ENCODE peak calls at places on chromosome 16, in four cellular contexts. One of them, this sample, is unnamed.

GRCh38 chr16:29784157-29784556 is 6.1 kb downstream of the ZG16 start:
- DNase-seq in COLO829: no peak
- DNase-seq in NCI-H1105: no peak
- DNase-seq in tibial artery: no peak
- DNase-seq in this sample: no peak

GRCh38 chr16:85750021-85750826 is 672 bp downstream of the C16orf74 start:
- DNase-seq in NCI-H1105: no peak
- DNase-seq in tibial artery: no peak
- DNase-seq in COLO829: no peak
- DNase-seq in this sample: peak

GRCh38 chr16:19393226-19394074 is 24.2 kb upstream of the TMC5 start:
- DNase-seq in NCI-H1105: no peak
- DNase-seq in COLO829: no peak
- DNase-seq in tibial artery: no peak
- DNase-seq in this sample: no peak

GRCh38 chr16:68332411-68333121 is 21.7 kb downstream of the PRMT7 start:
- DNase-seq in tibial artery: no peak
- DNase-seq in COLO829: no peak
- DNase-seq in NCI-H1105: no peak
- DNase-seq in this sample: peak

GRCh38 chr16:12231666-12232065 is 255.1 kb downstream of the SNX29 start:
- DNase-seq in NCI-H1105: no peak
- DNase-seq in COLO829: no peak
- DNase-seq in tibial artery: no peak
- DNase-seq in this sample: no peak

GRCh38 chr16:20867585-20867984 is 32.6 kb downstream of the DCUN1D3 start:
- DNase-seq in COLO829: no peak
- DNase-seq in tibial artery: no peak
- DNase-seq in NCI-H1105: no peak
- DNase-seq in this sample: no peak

GRCh38 chr16:27526169-27526568 is 23.5 kb downstream of the GTF3C1 start:
- DNase-seq in NCI-H1105: peak
- DNase-seq in tibial artery: no peak
- DNase-seq in COLO829: no peak
- DNase-seq in this sample: no peak

GRCh38 chr16:70395345-70395901 is 43.5 kb downstream of the ST3GAL2 start:
- DNase-seq in NCI-H1105: no peak
- DNase-seq in COLO829: peak
- DNase-seq in tibial artery: peak
- DNase-seq in this sample: no peak

GRCh38 chr16:12059216-12059769 is 82.8 kb downstream of the SNX29 start:
- DNase-seq in tibial artery: no peak
- DNase-seq in COLO829: no peak
- DNase-seq in NCI-H1105: no peak
- DNase-seq in this sample: no peak

GRCh38 chr16:11674818-11675560 is 6.7 kb downstream of the SNN start:
- DNase-seq in tibial artery: peak
- DNase-seq in NCI-H1105: no peak
- DNase-seq in COLO829: no peak
- DNase-seq in this sample: no peak

GRCh38 chr16:11066231-11066870 is 122.0 kb downstream of the CLEC16A start:
- DNase-seq in COLO829: no peak
- DNase-seq in tibial artery: peak
- DNase-seq in NCI-H1105: no peak
- DNase-seq in this sample: no peak